ENCODE peak calls at places on chromosome 11, in four cellular contexts. G is SK-N-SH, U is H1, A is HepG2. X is an unnamed sample.

GRCh38 chr11:100619484-100619883 is 67.6 kb upstream of the ARHGAP42 start:
- DNase-seq in A (no peak), U (no peak), G (no peak), X (no peak)

GRCh38 chr11:75350743-75351540 is 519 bp downstream of the ARRB1 start:
- DNase-seq in U (peak; percentile 63), G (peak; percentile 67), A (no peak), X (no peak)

GRCh38 chr11:17547051-17547577 is at the start of gene OTOG:
- DNase-seq in A (no peak), U (peak; percentile 84), G (peak; percentile 42), X (no peak)

GRCh38 chr11:14029971-14030531 is 67.5 kb downstream of the SPON1 start:
- DNase-seq in A (no peak), G (no peak), U (no peak), X (no peak)

GRCh38 chr11:129895126-129896041 is at the start of gene NFRKB:
- DNase-seq in A (peak; percentile 72), U (peak; percentile 97), G (peak; percentile 99), X (peak; percentile 9)

GRCh38 chr11:9276571-9276970 is 11.4 kb upstream of the DENND5A start:
- DNase-seq in G (no peak), A (no peak), U (no peak), X (no peak)

GRCh38 chr11:44595964-44596381 is 30.5 kb downstream of the CD82 start:
- DNase-seq in A (no peak), U (no peak), G (no peak), X (no peak)

GRCh38 chr11:2989551-2989950 is 2.6 kb downstream of the NAP1L4 start:
- DNase-seq in U (no peak), G (no peak), A (no peak), X (no peak)

GRCh38 chr11:27721505-27722116 is 21.4 kb upstream of the BDNF start:
- DNase-seq in A (no peak), U (peak; percentile 64), G (no peak), X (no peak)

GRCh38 chr11:101881586-101881985 is 33.2 kb upstream of the CEP126 start:
- DNase-seq in U (no peak), G (no peak), A (no peak), X (no peak)

GRCh38 chr11:74754507-74755255 is 6.0 kb downstream of the RNF169 start:
- DNase-seq in U (no peak), G (no peak), A (no peak), X (peak; percentile 20)

GRCh38 chr11:13354335-13354734 is 76.7 kb downstream of the BMAL1 start:
- DNase-seq in U (no peak), A (no peak), G (no peak), X (no peak)

GRCh38 chr11:57761301-57762234 is at the start of gene CTNND1:
- DNase-seq in U (peak; percentile 71), G (peak; percentile 91), A (peak; percentile 97), X (peak; percentile 77)

GRCh38 chr11:10556590-10556989 is 11.9 kb downstream of the LYVE1 start:
- DNase-seq in A (no peak), U (no peak), G (no peak), X (no peak)

GRCh38 chr11:132638421-132638820 is 893.9 kb downstream of the OPCML start:
- DNase-seq in A (no peak), G (no peak), U (no peak), X (no peak)

GRCh38 chr11:75400110-75400865 is 970 bp downstream of the RPS3 start:
- DNase-seq in U (no peak), G (no peak), A (peak; percentile 49), X (no peak)

GRCh38 chr11:69500285-69501120 is 19.0 kb downstream of the LINC01488 start:
- DNase-seq in U (no peak), G (peak; percentile 21), A (no peak), X (no peak)

GRCh38 chr11:83044958-83045712 is 26.6 kb downstream of the RAB30 start:
- DNase-seq in G (no peak), A (no peak), U (no peak), X (no peak)

GRCh38 chr11:19389787-19390303 is 149.1 kb upstream of the E2F8 start:
- DNase-seq in A (peak; percentile 27), U (no peak), G (no peak), X (no peak)

GRCh38 chr11:112805658-112806057 is 155.6 kb upstream of the NCAM1 start:
- DNase-seq in U (no peak), G (no peak), A (no peak), X (no peak)

GRCh38 chr11:62902932-62903331 is 18.2 kb downstream of the CHRM1 start:
- DNase-seq in U (no peak), G (no peak), A (no peak), X (no peak)

GRCh38 chr11:101563166-101563565 is 20.6 kb downstream of the TRPC6 start:
- DNase-seq in G (no peak), A (no peak), U (no peak), X (no peak)

GRCh38 chr11:110777765-110778164 is 65.5 kb upstream of the ARHGAP20 start:
- DNase-seq in G (no peak), A (no peak), U (no peak), X (peak; percentile 24)

GRCh38 chr11:107018902-107019493 is 722 bp upstream of the GUCY1A2 start:
- DNase-seq in U (peak; percentile 83), G (peak; percentile 46), A (peak; percentile 20), X (no peak)

GRCh38 chr11:110338684-110339083 is 42.3 kb upstream of the RDX start:
- DNase-seq in A (no peak), G (no peak), U (no peak), X (no peak)

GRCh38 chr11:32317646-32318045 is 117.7 kb downstream of the WT1 start:
- DNase-seq in A (no peak), G (no peak), U (no peak), X (no peak)

GRCh38 chr11:65773784-65774411 is 6.9 kb downstream of the AP5B1 start:
- DNase-seq in G (no peak), U (no peak), A (no peak), X (no peak)

GRCh38 chr11:119153049-119153818 is 4.4 kb downstream of the ABCG4 start:
- DNase-seq in U (no peak), A (no peak), G (no peak), X (no peak)

GRCh38 chr11:33040127-33040861 is 922 bp downstream of the TCP11L1 start:
- DNase-seq in G (peak; percentile 43), U (no peak), A (no peak), X (no peak)

GRCh38 chr11:75475767-75476650 is 43.0 kb upstream of the KLHL35 start:
- DNase-seq in U (no peak), G (no peak), A (no peak), X (no peak)

GRCh38 chr11:104798794-104799193 is 99.5 kb downstream of the CASP12 start:
- DNase-seq in G (no peak), A (no peak), U (no peak), X (no peak)

GRCh38 chr11:121416909-121417567 is 35.1 kb upstream of the SORL1 start:
- DNase-seq in A (no peak), U (no peak), G (no peak), X (peak; percentile 92)

GRCh38 chr11:121389651-121390050 is 62.5 kb upstream of the SORL1 start:
- DNase-seq in G (no peak), A (no peak), U (no peak), X (no peak)

GRCh38 chr11:65213322-65214211 is 31.8 kb downstream of the CAPN1 start:
- DNase-seq in A (no peak), G (no peak), U (peak; percentile 88), X (no peak)

GRCh38 chr11:111932605-111932938 is 4.6 kb upstream of the DIXDC1 start:
- DNase-seq in U (no peak), A (no peak), G (no peak), X (no peak)

GRCh38 chr11:90204407-90204806 is 18.4 kb downstream of the CHORDC1 start:
- DNase-seq in A (no peak), U (no peak), G (no peak), X (no peak)

GRCh38 chr11:128503231-128503991 is 83.9 kb downstream of the ETS1 start:
- DNase-seq in G (no peak), A (no peak), U (no peak), X (no peak)

GRCh38 chr11:95147364-95147905 is 57.8 kb downstream of the ENDOD1 start:
- DNase-seq in A (peak; percentile 14), U (no peak), G (peak; percentile 85), X (no peak)

GRCh38 chr11:13314676-13315394 is 37.2 kb downstream of the BMAL1 start:
- DNase-seq in G (no peak), U (no peak), A (no peak), X (no peak)

GRCh38 chr11:65485820-65486219 is 13.0 kb upstream of the MALAT1 start:
- DNase-seq in G (no peak), A (no peak), U (no peak), X (no peak)

DNA sequence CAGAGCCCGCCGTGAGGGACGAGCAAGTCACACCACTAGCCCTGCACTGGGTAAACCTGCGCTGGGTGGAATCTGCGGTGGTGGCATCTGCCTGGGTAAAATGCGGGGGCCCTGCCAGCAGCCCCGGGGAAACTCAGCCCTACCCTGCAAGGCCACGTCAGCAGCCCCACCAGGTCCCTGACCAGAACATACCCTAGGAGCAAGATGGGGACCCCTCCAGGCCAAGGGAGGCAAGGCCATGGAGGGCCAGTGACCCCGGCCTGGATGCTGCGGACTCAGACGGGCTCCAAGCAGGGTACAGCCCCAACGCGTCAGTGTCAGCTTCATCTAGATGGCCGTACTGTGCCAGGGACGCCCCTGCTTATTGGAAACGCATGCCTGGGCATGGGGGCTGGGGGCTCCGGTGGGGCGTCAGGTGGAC is 26.3 kb downstream of the TOLLIP start:
- DNase-seq in U (no peak), A (no peak), G (no peak), X (no peak)
- TF ChIP-seq SIN3A in U (no peak), A (no peak), G (no peak), X (no peak)

GRCh38 chr11:97684486-97685439 is 1295.0 kb downstream of the JRKL start:
- DNase-seq in U (no peak), G (no peak), A (no peak), X (no peak)
- TF ChIP-seq TCF12 in U (no peak), G (no peak), A (no peak), X (no peak)

GRCh38 chr11:116605543-116605942 is 167.2 kb downstream of the BUD13 start:
- DNase-seq in A (peak; percentile 58), G (no peak), U (peak; percentile 96), X (no peak)
- TF ChIP-seq SIN3A in A (no peak), G (no peak), U (peak; percentile 76), X (no peak)

GRCh38 chr11:452203-452744 is 2.2 kb downstream of the PTDSS2 start:
- DNase-seq in A (no peak), G (no peak), U (no peak), X (no peak)

GRCh38 chr11:454043-454442 is 4.0 kb downstream of the PTDSS2 start:
- DNase-seq in G (no peak), U (no peak), A (no peak), X (no peak)

GRCh38 chr11:451738-452137 is 1.7 kb downstream of the PTDSS2 start:
- DNase-seq in A (no peak), G (no peak), U (no peak), X (no peak)

GRCh38 chr11:453564-453963 is 3.5 kb downstream of the PTDSS2 start:
- DNase-seq in A (no peak), G (no peak), U (no peak), X (no peak)

GRCh38 chr11:452916-453527 is 2.9 kb downstream of the PTDSS2 start:
- DNase-seq in A (no peak), G (no peak), U (no peak), X (no peak)
- TF ChIP-seq TCF12 in A (no peak), G (no peak), U (no peak), X (no peak)

X was measured in GM12878.